ENCODE peak calls at places on chromosomes 6 and 20, in five cellular contexts. One of them, this sample, is unnamed. For H3K36me3 and H3K9me3, the result is how much of the 10 kb centered on the place peaks cover.

GRCh38 chr6:43695078-43695966 is 7.7 kb upstream of the MRPS18A start:
- DNase-seq in suprapubic skin: no peak
- DNase-seq in breast epithelium: peak
- DNase-seq in endothelial cell of umbilical vein: no peak
- DNase-seq in testis: no peak
- DNase-seq in this sample: peak

GRCh38 chr6:34005845-34006644 is 139.8 kb downstream of the GRM4 start:
- DNase-seq in endothelial cell of umbilical vein: no peak
- DNase-seq in suprapubic skin: no peak
- DNase-seq in breast epithelium: no peak
- DNase-seq in testis: no peak
- DNase-seq in this sample: no peak

GRCh38 chr6:148413321-148414094 is 70.9 kb downstream of the SASH1 start:
- DNase-seq in testis: no peak
- DNase-seq in endothelial cell of umbilical vein: no peak
- DNase-seq in suprapubic skin: no peak
- DNase-seq in breast epithelium: no peak
- DNase-seq in this sample: no peak

GRCh38 chr6:159062564-159062945 is 17.8 kb upstream of the TAGAP start:
- DNase-seq in endothelial cell of umbilical vein: no peak
- DNase-seq in suprapubic skin: no peak
- DNase-seq in breast epithelium: no peak
- DNase-seq in testis: no peak
- DNase-seq in this sample: no peak

GRCh38 chr6:1016329-1017302 is 295.3 kb upstream of the FOXQ1 start:
- DNase-seq in testis: no peak
- DNase-seq in endothelial cell of umbilical vein: no peak
- DNase-seq in breast epithelium: no peak
- DNase-seq in suprapubic skin: no peak
- DNase-seq in this sample: no peak

GRCh38 chr6:35120746-35121145 is 20.4 kb downstream of the TCP11 start:
- DNase-seq in suprapubic skin: no peak
- DNase-seq in testis: no peak
- DNase-seq in breast epithelium: no peak
- DNase-seq in endothelial cell of umbilical vein: no peak
- DNase-seq in this sample: no peak

GRCh38 chr20:38883981-38884733 is 42.1 kb upstream of the FAM83D start:
- DNase-seq in testis: no peak
- DNase-seq in endothelial cell of umbilical vein: no peak
- DNase-seq in breast epithelium: no peak
- DNase-seq in suprapubic skin: no peak
- DNase-seq in this sample: no peak

GRCh38 chr6:53432318-53433161 is 83.8 kb upstream of the ELOVL5 start:
- DNase-seq in breast epithelium: no peak
- DNase-seq in endothelial cell of umbilical vein: no peak
- DNase-seq in suprapubic skin: no peak
- DNase-seq in testis: no peak
- DNase-seq in this sample: no peak

GRCh38 chr20:5642155-5642981 is 107.8 kb upstream of the SHLD1 start:
- DNase-seq in breast epithelium: peak
- DNase-seq in suprapubic skin: no peak
- DNase-seq in endothelial cell of umbilical vein: peak
- DNase-seq in testis: no peak
- DNase-seq in this sample: no peak

GRCh38 chr6:129612440-129612839 is 97.5 kb downstream of the ARHGAP18 start:
- DNase-seq in breast epithelium: no peak
- DNase-seq in endothelial cell of umbilical vein: no peak
- DNase-seq in testis: no peak
- DNase-seq in suprapubic skin: no peak
- DNase-seq in this sample: no peak

GRCh38 chr20:13139459-13140150 is 81.5 kb upstream of the ISM1 start:
- DNase-seq in suprapubic skin: no peak
- DNase-seq in testis: no peak
- DNase-seq in endothelial cell of umbilical vein: no peak
- DNase-seq in breast epithelium: no peak
- DNase-seq in this sample: no peak

GRCh38 chr6:63882208-63882607 is 246.6 kb downstream of the PHF3 start:
- DNase-seq in breast epithelium: no peak
- DNase-seq in suprapubic skin: no peak
- DNase-seq in endothelial cell of umbilical vein: no peak
- DNase-seq in testis: no peak
- DNase-seq in this sample: no peak

GRCh38 chr20:41617059-41617921 is 887 bp downstream of the CHD6 start:
- DNase-seq in testis: peak
- DNase-seq in breast epithelium: no peak
- DNase-seq in endothelial cell of umbilical vein: peak
- DNase-seq in suprapubic skin: no peak
- DNase-seq in this sample: peak

GRCh38 chr20:63087872-63088680 is 81.3 kb upstream of the BHLHE23 start:
- DNase-seq in breast epithelium: no peak
- DNase-seq in suprapubic skin: peak
- DNase-seq in endothelial cell of umbilical vein: no peak
- DNase-seq in testis: peak
- DNase-seq in this sample: no peak

GRCh38 chr6:145275019-145275418 is 460.3 kb downstream of the EPM2A start:
- DNase-seq in endothelial cell of umbilical vein: no peak
- DNase-seq in suprapubic skin: no peak
- DNase-seq in testis: no peak
- DNase-seq in breast epithelium: no peak
- DNase-seq in this sample: no peak

GRCh38 chr6:96626749-96627353 is 63.9 kb downstream of the FHL5 start:
- DNase-seq in endothelial cell of umbilical vein: peak
- DNase-seq in suprapubic skin: no peak
- DNase-seq in breast epithelium: no peak
- DNase-seq in testis: no peak
- DNase-seq in this sample: no peak

GRCh38 chr6:150967910-150968309 is 102.4 kb downstream of the MTHFD1L start:
- DNase-seq in suprapubic skin: no peak
- DNase-seq in endothelial cell of umbilical vein: no peak
- DNase-seq in testis: no peak
- DNase-seq in breast epithelium: no peak
- DNase-seq in this sample: no peak

GRCh38 chr6:24658573-24659511 is 7.9 kb downstream of the TDP2 start:
- DNase-seq in endothelial cell of umbilical vein: no peak
- DNase-seq in testis: no peak
- DNase-seq in suprapubic skin: no peak
- DNase-seq in breast epithelium: no peak
- DNase-seq in this sample: no peak

GRCh38 chr6:36608788-36609563 is 14.8 kb downstream of the SRSF3 start:
- DNase-seq in breast epithelium: no peak
- DNase-seq in testis: no peak
- DNase-seq in suprapubic skin: peak
- DNase-seq in endothelial cell of umbilical vein: no peak
- DNase-seq in this sample: no peak

GRCh38 chr6:46584586-46584985 is 68.0 kb downstream of the CYP39A1 start:
- DNase-seq in endothelial cell of umbilical vein: no peak
- DNase-seq in suprapubic skin: no peak
- DNase-seq in testis: no peak
- DNase-seq in breast epithelium: no peak
- DNase-seq in this sample: no peak

GRCh38 chr6:34145161-34146020 is 496 bp downstream of the GRM4 start:
- DNase-seq in suprapubic skin: no peak
- DNase-seq in endothelial cell of umbilical vein: peak
- DNase-seq in breast epithelium: no peak
- DNase-seq in testis: no peak
- DNase-seq in this sample: no peak

GRCh38 chr20:10492065-10492464 is 57.0 kb downstream of the SLX4IP start:
- DNase-seq in breast epithelium: no peak
- DNase-seq in endothelial cell of umbilical vein: no peak
- DNase-seq in testis: no peak
- DNase-seq in suprapubic skin: no peak
- DNase-seq in this sample: no peak

GRCh38 chr6:127457444-127458064 is 1.6 kb downstream of the KIAA0408 start:
- DNase-seq in testis: no peak
- DNase-seq in breast epithelium: no peak
- DNase-seq in suprapubic skin: no peak
- DNase-seq in endothelial cell of umbilical vein: no peak
- DNase-seq in this sample: no peak

GRCh38 chr6:63245420-63245819 is 34.2 kb downstream of the FKBP1C start:
- DNase-seq in testis: no peak
- DNase-seq in suprapubic skin: no peak
- DNase-seq in breast epithelium: no peak
- DNase-seq in endothelial cell of umbilical vein: no peak
- DNase-seq in this sample: no peak

GRCh38 chr6:17930321-17930993 is 57.0 kb downstream of the KIF13A start:
- DNase-seq in breast epithelium: no peak
- DNase-seq in endothelial cell of umbilical vein: peak
- DNase-seq in suprapubic skin: no peak
- DNase-seq in testis: no peak
- DNase-seq in this sample: no peak

GRCh38 chr6:91132461-91132860 is 545.6 kb upstream of the MAP3K7 start:
- DNase-seq in endothelial cell of umbilical vein: no peak
- DNase-seq in testis: no peak
- DNase-seq in breast epithelium: no peak
- DNase-seq in suprapubic skin: no peak
- DNase-seq in this sample: no peak

GRCh38 chr6:111487656-111488055 is 4.6 kb upstream of the REV3L start:
- DNase-seq in testis: no peak
- DNase-seq in breast epithelium: no peak
- DNase-seq in endothelial cell of umbilical vein: no peak
- DNase-seq in suprapubic skin: no peak
- DNase-seq in this sample: no peak

GRCh38 chr6:83860347-83860731 is 850 bp downstream of the CYB5R4 start:
- DNase-seq in testis: no peak
- DNase-seq in suprapubic skin: no peak
- DNase-seq in endothelial cell of umbilical vein: no peak
- DNase-seq in breast epithelium: no peak
- DNase-seq in this sample: no peak

GRCh38 chr6:93799226-93799625 is 379.9 kb upstream of the EPHA7 start:
- DNase-seq in suprapubic skin: no peak
- DNase-seq in breast epithelium: no peak
- DNase-seq in endothelial cell of umbilical vein: no peak
- DNase-seq in testis: no peak
- DNase-seq in this sample: no peak

GRCh38 chr20:44916586-44916985 is 6.7 kb downstream of the PABPC1L start:
- DNase-seq in breast epithelium: no peak
- DNase-seq in suprapubic skin: no peak
- DNase-seq in testis: no peak
- DNase-seq in endothelial cell of umbilical vein: no peak
- DNase-seq in this sample: no peak

GRCh38 chr20:44917399-44917798 is 7.5 kb downstream of the PABPC1L start:
- DNase-seq in breast epithelium: no peak
- DNase-seq in suprapubic skin: no peak
- DNase-seq in testis: no peak
- DNase-seq in endothelial cell of umbilical vein: no peak
- DNase-seq in this sample: no peak

GRCh38 chr20:44921447-44921846 is 11.6 kb downstream of the PABPC1L start:
- DNase-seq in suprapubic skin: no peak
- DNase-seq in breast epithelium: no peak
- DNase-seq in endothelial cell of umbilical vein: no peak
- DNase-seq in testis: no peak
- DNase-seq in this sample: no peak

GRCh38 chr20:44918342-44918741 is 8.5 kb downstream of the PABPC1L start:
- DNase-seq in endothelial cell of umbilical vein: no peak
- DNase-seq in testis: no peak
- DNase-seq in breast epithelium: no peak
- DNase-seq in suprapubic skin: peak
- DNase-seq in this sample: no peak

GRCh38 chr20:44918761-44919160 is 8.9 kb downstream of the PABPC1L start:
- DNase-seq in testis: no peak
- DNase-seq in suprapubic skin: no peak
- DNase-seq in endothelial cell of umbilical vein: no peak
- DNase-seq in breast epithelium: no peak
- DNase-seq in this sample: no peak
- H3K36me3 ChIP-seq in testis: under half
- H3K36me3 ChIP-seq in suprapubic skin: under half
- H3K36me3 ChIP-seq in endothelial cell of umbilical vein: under half
- H3K36me3 ChIP-seq in breast epithelium: under half
- H3K36me3 ChIP-seq in this sample: under half

GRCh38 chr20:58895796-58896180 is 43.3 kb downstream of the GNAS start:
- DNase-seq in suprapubic skin: no peak
- DNase-seq in testis: no peak
- DNase-seq in breast epithelium: no peak
- DNase-seq in endothelial cell of umbilical vein: no peak
- DNase-seq in this sample: no peak

GRCh38 chr20:58896820-58897219 is 44.3 kb downstream of the GNAS start:
- DNase-seq in suprapubic skin: no peak
- DNase-seq in testis: no peak
- DNase-seq in endothelial cell of umbilical vein: no peak
- DNase-seq in breast epithelium: no peak
- DNase-seq in this sample: no peak

GRCh38 chr20:58899518-58899917 is 47.0 kb downstream of the GNAS start:
- DNase-seq in testis: no peak
- DNase-seq in endothelial cell of umbilical vein: no peak
- DNase-seq in suprapubic skin: no peak
- DNase-seq in breast epithelium: no peak
- DNase-seq in this sample: no peak

GRCh38 chr20:58898629-58899028 is 46.1 kb downstream of the GNAS start:
- DNase-seq in testis: no peak
- DNase-seq in suprapubic skin: no peak
- DNase-seq in endothelial cell of umbilical vein: no peak
- DNase-seq in breast epithelium: no peak
- DNase-seq in this sample: no peak

GRCh38 chr20:58897493-58897892 is 45.0 kb downstream of the GNAS start:
- DNase-seq in suprapubic skin: no peak
- DNase-seq in breast epithelium: no peak
- DNase-seq in testis: no peak
- DNase-seq in endothelial cell of umbilical vein: no peak
- DNase-seq in this sample: no peak
- TF ChIP-seq POLR2A in suprapubic skin: no peak
- TF ChIP-seq POLR2A in breast epithelium: no peak
- TF ChIP-seq POLR2A in testis: no peak
- TF ChIP-seq POLR2A in endothelial cell of umbilical vein: no peak
- TF ChIP-seq POLR2A in this sample: no peak

DNA sequence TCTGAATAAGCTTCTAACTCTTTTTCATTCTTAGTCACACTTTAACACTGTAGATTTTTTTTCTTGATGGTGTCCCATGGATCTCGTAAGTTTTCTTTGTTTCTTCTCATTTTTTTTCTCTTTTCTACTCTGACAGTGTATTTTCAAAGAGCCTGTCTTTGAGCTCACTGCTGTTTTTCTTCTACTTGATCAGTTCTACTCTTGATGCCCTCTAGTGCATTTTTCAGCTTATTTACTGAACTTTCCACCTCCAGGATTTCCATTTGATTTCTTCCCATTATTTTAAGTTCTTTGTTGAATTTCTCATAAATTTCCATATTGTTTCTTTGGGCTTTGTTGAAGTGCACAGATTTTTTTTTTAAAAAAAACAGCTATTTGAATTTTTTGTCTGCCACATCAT is 2641.1 kb upstream of the DEFB115 start:
- DNase-seq in testis: no peak
- DNase-seq in breast epithelium: no peak
- DNase-seq in suprapubic skin: no peak
- DNase-seq in endothelial cell of umbilical vein: no peak
- DNase-seq in this sample: no peak
- H3K9me3 ChIP-seq in testis: under half
- H3K9me3 ChIP-seq in breast epithelium: half or more
- H3K9me3 ChIP-seq in suprapubic skin: under half
- H3K9me3 ChIP-seq in endothelial cell of umbilical vein: under half
- H3K9me3 ChIP-seq in this sample: under half

DNA sequence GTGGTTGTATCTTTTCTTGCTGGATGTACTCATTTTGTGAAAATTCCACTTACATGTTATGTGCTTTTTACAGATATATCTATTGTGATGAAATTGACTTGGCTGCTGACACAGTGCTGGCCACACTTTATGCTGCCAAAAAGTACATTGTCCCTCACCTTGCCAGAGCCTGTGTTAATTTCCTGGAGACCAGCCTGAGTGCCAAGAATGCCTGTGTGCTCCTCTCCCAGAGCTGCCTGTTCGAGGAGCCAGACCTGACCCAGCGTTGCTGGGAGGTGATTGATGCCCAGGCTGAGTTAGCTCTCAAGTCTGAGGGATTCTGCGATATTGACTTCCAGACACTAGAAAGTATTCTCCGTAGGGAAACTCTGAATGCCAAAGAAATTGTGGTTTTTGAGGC is 4.9 kb downstream of the BTBD3 start:
- DNase-seq in testis: no peak
- DNase-seq in suprapubic skin: no peak
- DNase-seq in endothelial cell of umbilical vein: no peak
- DNase-seq in breast epithelium: peak
- DNase-seq in this sample: no peak
- H3K36me3 ChIP-seq in testis: under half
- H3K36me3 ChIP-seq in suprapubic skin: under half
- H3K36me3 ChIP-seq in endothelial cell of umbilical vein: under half
- H3K36me3 ChIP-seq in breast epithelium: under half
- H3K36me3 ChIP-seq in this sample: under half